ENCODE peak calls at places on chromosomes 12 and 14, in six cellular contexts. One of them, this sample, is unnamed.

GRCh38 chr14:90969493-90970166 is 90.8 kb downstream of the RPS6KA5 start:
- DNase-seq in non-pigmented ciliary epithelial cell: no peak
- DNase-seq in CD8-positive, alpha-beta memory T cell: no peak
- DNase-seq in left kidney: no peak
- DNase-seq in NCI-H2171 treated with DMSO at 0.1 percent for 48 hours: no peak
- DNase-seq in HFFc6: no peak
- DNase-seq in this sample: no peak

GRCh38 chr14:105092912-105093425 is 27.7 kb upstream of the GPR132 start:
- DNase-seq in non-pigmented ciliary epithelial cell: no peak
- DNase-seq in CD8-positive, alpha-beta memory T cell: peak; percentile 76
- DNase-seq in left kidney: peak; percentile 87
- DNase-seq in NCI-H2171 treated with DMSO at 0.1 percent for 48 hours: no peak
- DNase-seq in HFFc6: peak; percentile 44
- DNase-seq in this sample: peak; percentile 91

GRCh38 chr12:2242816-2243215 is 190.0 kb downstream of the CACNA1C start:
- DNase-seq in non-pigmented ciliary epithelial cell: no peak
- DNase-seq in CD8-positive, alpha-beta memory T cell: no peak
- DNase-seq in left kidney: no peak
- DNase-seq in NCI-H2171 treated with DMSO at 0.1 percent for 48 hours: no peak
- DNase-seq in HFFc6: no peak
- DNase-seq in this sample: no peak

GRCh38 chr12:57330989-57331388 is 80.0 kb upstream of the STAC3 start:
- DNase-seq in non-pigmented ciliary epithelial cell: no peak
- DNase-seq in CD8-positive, alpha-beta memory T cell: no peak
- DNase-seq in left kidney: no peak
- DNase-seq in NCI-H2171 treated with DMSO at 0.1 percent for 48 hours: no peak
- DNase-seq in HFFc6: no peak
- DNase-seq in this sample: no peak

GRCh38 chr14:73723411-73723798 is 9.2 kb upstream of the PNMA1 start:
- DNase-seq in non-pigmented ciliary epithelial cell: no peak
- DNase-seq in CD8-positive, alpha-beta memory T cell: no peak
- DNase-seq in left kidney: no peak
- DNase-seq in NCI-H2171 treated with DMSO at 0.1 percent for 48 hours: no peak
- DNase-seq in HFFc6: peak; percentile 48
- DNase-seq in this sample: no peak

GRCh38 chr14:29028973-29029582 is 262.5 kb downstream of the FOXG1 start:
- DNase-seq in non-pigmented ciliary epithelial cell: no peak
- DNase-seq in CD8-positive, alpha-beta memory T cell: no peak
- DNase-seq in left kidney: peak; percentile 64
- DNase-seq in NCI-H2171 treated with DMSO at 0.1 percent for 48 hours: no peak
- DNase-seq in HFFc6: no peak
- DNase-seq in this sample: peak; percentile 28

GRCh38 chr14:100341301-100342031 is 18.3 kb downstream of the SLC25A47 start:
- DNase-seq in non-pigmented ciliary epithelial cell: peak; percentile 70
- DNase-seq in CD8-positive, alpha-beta memory T cell: no peak
- DNase-seq in left kidney: peak; percentile 51
- DNase-seq in NCI-H2171 treated with DMSO at 0.1 percent for 48 hours: no peak
- DNase-seq in HFFc6: peak; percentile 41
- DNase-seq in this sample: peak; percentile 21

GRCh38 chr12:4825139-4825858 is 84.4 kb upstream of the KCNA1 start:
- DNase-seq in non-pigmented ciliary epithelial cell: peak; percentile 11
- DNase-seq in CD8-positive, alpha-beta memory T cell: no peak
- DNase-seq in left kidney: no peak
- DNase-seq in NCI-H2171 treated with DMSO at 0.1 percent for 48 hours: no peak
- DNase-seq in HFFc6: no peak
- DNase-seq in this sample: no peak

GRCh38 chr12:6538420-6539275 is 4.3 kb downstream of the GAPDH start:
- DNase-seq in non-pigmented ciliary epithelial cell: no peak
- DNase-seq in CD8-positive, alpha-beta memory T cell: no peak
- DNase-seq in left kidney: no peak
- DNase-seq in NCI-H2171 treated with DMSO at 0.1 percent for 48 hours: peak; percentile 75
- DNase-seq in HFFc6: peak; percentile 60
- DNase-seq in this sample: peak; percentile 35

GRCh38 chr12:112408621-112409020 is 784 bp downstream of the RPL6 start:
- DNase-seq in non-pigmented ciliary epithelial cell: no peak
- DNase-seq in CD8-positive, alpha-beta memory T cell: peak; percentile 49
- DNase-seq in left kidney: no peak
- DNase-seq in NCI-H2171 treated with DMSO at 0.1 percent for 48 hours: no peak
- DNase-seq in HFFc6: no peak
- DNase-seq in this sample: no peak

GRCh38 chr14:51939727-51940126 is 49.6 kb upstream of the RTRAF start:
- DNase-seq in non-pigmented ciliary epithelial cell: no peak
- DNase-seq in CD8-positive, alpha-beta memory T cell: no peak
- DNase-seq in left kidney: no peak
- DNase-seq in NCI-H2171 treated with DMSO at 0.1 percent for 48 hours: no peak
- DNase-seq in HFFc6: no peak
- DNase-seq in this sample: peak; percentile 55

GRCh38 chr12:123142948-123143752 is 7.7 kb downstream of the PITPNM2 start:
- DNase-seq in non-pigmented ciliary epithelial cell: no peak
- DNase-seq in CD8-positive, alpha-beta memory T cell: no peak
- DNase-seq in left kidney: peak; percentile 20
- DNase-seq in NCI-H2171 treated with DMSO at 0.1 percent for 48 hours: no peak
- DNase-seq in HFFc6: no peak
- DNase-seq in this sample: peak; percentile 87

GRCh38 chr12:107560194-107560905 is 125.2 kb upstream of the PWP1 start:
- DNase-seq in non-pigmented ciliary epithelial cell: no peak
- DNase-seq in CD8-positive, alpha-beta memory T cell: no peak
- DNase-seq in left kidney: peak; percentile 33
- DNase-seq in NCI-H2171 treated with DMSO at 0.1 percent for 48 hours: peak; percentile 67
- DNase-seq in HFFc6: no peak
- DNase-seq in this sample: peak; percentile 86

GRCh38 chr14:101033006-101033405 is 129.5 kb upstream of the RTL1 start:
- DNase-seq in non-pigmented ciliary epithelial cell: no peak
- DNase-seq in CD8-positive, alpha-beta memory T cell: peak; percentile 26
- DNase-seq in left kidney: no peak
- DNase-seq in NCI-H2171 treated with DMSO at 0.1 percent for 48 hours: no peak
- DNase-seq in HFFc6: no peak
- DNase-seq in this sample: no peak

GRCh38 chr14:88196925-88197324 is 126.1 kb downstream of the KCNK10 start:
- DNase-seq in non-pigmented ciliary epithelial cell: no peak
- DNase-seq in CD8-positive, alpha-beta memory T cell: no peak
- DNase-seq in left kidney: no peak
- DNase-seq in NCI-H2171 treated with DMSO at 0.1 percent for 48 hours: no peak
- DNase-seq in HFFc6: no peak
- DNase-seq in this sample: no peak

GRCh38 chr14:81594012-81594411 is 60.4 kb upstream of the SEL1L start:
- DNase-seq in non-pigmented ciliary epithelial cell: no peak
- DNase-seq in CD8-positive, alpha-beta memory T cell: no peak
- DNase-seq in left kidney: peak; percentile 13
- DNase-seq in NCI-H2171 treated with DMSO at 0.1 percent for 48 hours: peak; percentile 62
- DNase-seq in HFFc6: no peak
- DNase-seq in this sample: peak; percentile 88

GRCh38 chr14:54676822-54677708 is 110.1 kb downstream of the SAMD4A start:
- DNase-seq in non-pigmented ciliary epithelial cell: peak; percentile 90
- DNase-seq in CD8-positive, alpha-beta memory T cell: no peak
- DNase-seq in left kidney: peak; percentile 32
- DNase-seq in NCI-H2171 treated with DMSO at 0.1 percent for 48 hours: no peak
- DNase-seq in HFFc6: peak; percentile 95
- DNase-seq in this sample: no peak

GRCh38 chr12:31732926-31733548 is 4.2 kb upstream of the AMN1 start:
- DNase-seq in non-pigmented ciliary epithelial cell: peak; percentile 83
- DNase-seq in CD8-positive, alpha-beta memory T cell: no peak
- DNase-seq in left kidney: peak; percentile 20
- DNase-seq in NCI-H2171 treated with DMSO at 0.1 percent for 48 hours: peak; percentile 24
- DNase-seq in HFFc6: peak; percentile 82
- DNase-seq in this sample: peak; percentile 97

GRCh38 chr12:48794870-48795269 is 6.0 kb upstream of the ADCY6 start:
- DNase-seq in non-pigmented ciliary epithelial cell: no peak
- DNase-seq in CD8-positive, alpha-beta memory T cell: no peak
- DNase-seq in left kidney: peak; percentile 89
- DNase-seq in NCI-H2171 treated with DMSO at 0.1 percent for 48 hours: no peak
- DNase-seq in HFFc6: peak; percentile 87
- DNase-seq in this sample: peak; percentile 13

GRCh38 chr14:50666772-50667490 is 1.2 kb downstream of the SAV1 start:
- DNase-seq in non-pigmented ciliary epithelial cell: no peak
- DNase-seq in CD8-positive, alpha-beta memory T cell: peak; percentile 58
- DNase-seq in left kidney: peak; percentile 86
- DNase-seq in NCI-H2171 treated with DMSO at 0.1 percent for 48 hours: peak; percentile 45
- DNase-seq in HFFc6: peak; percentile 37
- DNase-seq in this sample: peak; percentile 77

GRCh38 chr12:75764091-75764490 is 252.7 kb upstream of the KRR1 start:
- DNase-seq in non-pigmented ciliary epithelial cell: no peak
- DNase-seq in CD8-positive, alpha-beta memory T cell: no peak
- DNase-seq in left kidney: no peak
- DNase-seq in NCI-H2171 treated with DMSO at 0.1 percent for 48 hours: no peak
- DNase-seq in HFFc6: no peak
- DNase-seq in this sample: peak; percentile 77

GRCh38 chr12:107356266-107356936 is 263.1 kb upstream of the CRY1 start:
- DNase-seq in non-pigmented ciliary epithelial cell: no peak
- DNase-seq in CD8-positive, alpha-beta memory T cell: no peak
- DNase-seq in left kidney: no peak
- DNase-seq in NCI-H2171 treated with DMSO at 0.1 percent for 48 hours: no peak
- DNase-seq in HFFc6: peak; percentile 38
- DNase-seq in this sample: no peak

This sample was measured in NCI-H69.